ENCODE peak calls at places on chromosomes 6 and 20, in seven cellular contexts. B is lower leg skin, I is HEK293T, Y is AML-193, Q is GM12878, W is T1000, G is iPS-NIHi11. O is an unnamed sample.

GRCh38 chr6:159761135-159761872 is 541 bp upstream of the ACAT2 start:
- DNase-seq in G (peak), Q (no peak), I (peak), B (peak), W (no peak), Y (peak), O (no peak)

GRCh38 chr6:123589973-123590372 is 46.8 kb downstream of the TRDN start:
- DNase-seq in B (no peak), Q (no peak), I (no peak), G (no peak), W (no peak), Y (no peak), O (no peak)

GRCh38 chr6:41824571-41825569 is 37.4 kb downstream of the TOMM6 start:
- DNase-seq in Q (no peak), W (no peak), G (no peak), Y (no peak), B (no peak), I (no peak), O (no peak)

GRCh38 chr6:53529324-53530036 is 15.4 kb downstream of the GCLC start:
- DNase-seq in Q (no peak), G (no peak), B (no peak), I (no peak), Y (no peak), W (no peak), O (no peak)

GRCh38 chr6:163825033-163825432 is 410.5 kb downstream of the QKI start:
- DNase-seq in B (no peak), Q (no peak), W (peak), I (no peak), G (no peak), Y (no peak), O (no peak)

GRCh38 chr6:43269273-43270007 is 26.2 kb downstream of the TTBK1 start:
- DNase-seq in I (peak), B (no peak), Y (no peak), Q (no peak), G (peak), W (no peak), O (no peak)

GRCh38 chr6:169316651-169317050 is 63.0 kb upstream of the THBS2 start:
- DNase-seq in Y (no peak), Q (no peak), W (no peak), I (no peak), B (no peak), G (no peak), O (no peak)

GRCh38 chr6:158570681-158570962 is 10.7 kb downstream of the TMEM181 start:
- DNase-seq in Y (no peak), I (no peak), Q (no peak), G (no peak), B (no peak), W (no peak), O (no peak)

GRCh38 chr6:132907915-132908314 is 93.5 kb downstream of the RPS12 start:
- DNase-seq in B (no peak), G (no peak), I (no peak), Y (no peak), W (peak), Q (no peak), O (peak)

GRCh38 chr20:16381444-16381843 is 191.8 kb downstream of the KIF16B start:
- DNase-seq in W (no peak), G (no peak), I (no peak), Q (no peak), B (no peak), Y (no peak), O (no peak)

GRCh38 chr20:59385038-59385437 is 84.6 kb downstream of the EDN3 start:
- DNase-seq in W (no peak), I (no peak), B (no peak), G (no peak), Q (no peak), Y (no peak), O (no peak)

GRCh38 chr6:135826225-135826804 is 25.2 kb upstream of the PDE7B start:
- DNase-seq in Y (no peak), G (no peak), W (no peak), B (no peak), Q (no peak), I (no peak), O (no peak)

GRCh38 chr20:19791887-19792286 is 33.8 kb downstream of the RIN2 start:
- DNase-seq in Q (no peak), W (no peak), G (no peak), I (no peak), Y (no peak), B (no peak), O (no peak)

GRCh38 chr20:3461191-3461874 is 9.5 kb upstream of the ATRN start:
- DNase-seq in Y (no peak), W (no peak), B (no peak), G (peak), Q (no peak), I (no peak), O (no peak)

GRCh38 chr6:27332692-27333641 is 20.9 kb upstream of the POM121L2 start:
- DNase-seq in B (no peak), G (peak), W (no peak), Y (no peak), Q (peak), I (peak), O (peak)

GRCh38 chr6:44048277-44048676 is 79.0 kb downstream of the MRPL14 start:
- DNase-seq in Q (no peak), B (no peak), G (no peak), W (no peak), I (no peak), Y (no peak), O (no peak)

GRCh38 chr20:38430679-38431325 is 4.3 kb downstream of the SNHG17 start:
- DNase-seq in Y (no peak), B (no peak), Q (no peak), W (no peak), G (no peak), I (no peak), O (no peak)

GRCh38 chr6:27582928-27583725 is 110.2 kb upstream of the ZNF184 start:
- DNase-seq in B (no peak), W (no peak), Y (no peak), I (peak), G (peak), Q (no peak), O (no peak)

GRCh38 chr6:112710710-112711109 is 363.6 kb downstream of the RFPL4B start:
- DNase-seq in Y (no peak), B (no peak), I (no peak), W (no peak), G (no peak), Q (no peak), O (no peak)

GRCh38 chr20:35490736-35491181 is 35.4 kb downstream of the CEP250 start:
- DNase-seq in G (no peak), I (no peak), Q (peak), B (no peak), W (no peak), Y (peak), O (no peak)

GRCh38 chr20:4617484-4617883 is 104.2 kb upstream of the PRND start:
- DNase-seq in G (no peak), B (no peak), W (no peak), I (no peak), Q (no peak), Y (no peak), O (no peak)

GRCh38 chr20:56420940-56421688 is 9.1 kb downstream of the CASS4 start:
- DNase-seq in Q (no peak), W (no peak), G (no peak), I (no peak), Y (no peak), B (no peak), O (no peak)

GRCh38 chr6:41080623-41081022 is 7.8 kb downstream of the NFYA start:
- DNase-seq in Y (no peak), I (no peak), G (no peak), Q (no peak), W (no peak), B (no peak), O (no peak)

GRCh38 chr6:149925974-149926777 is 3.3 kb upstream of the RAET1G start:
- DNase-seq in Y (peak), B (peak), I (peak), W (peak), Q (no peak), G (peak), O (peak)

GRCh38 chr6:119077643-119078448 is 618 bp downstream of the FAM184A start:
- DNase-seq in W (peak), Q (no peak), Y (no peak), I (peak), G (peak), B (no peak), O (no peak)

GRCh38 chr6:170280689-170281045 is 10.2 kb downstream of the DLL1 start:
- DNase-seq in W (no peak), G (no peak), Q (no peak), B (no peak), I (no peak), Y (no peak), O (no peak)

GRCh38 chr6:25017932-25018581 is 82.3 kb upstream of the RIPOR2 start:
- DNase-seq in G (peak), Y (peak), B (peak), W (no peak), Q (no peak), I (no peak), O (no peak)

GRCh38 chr6:45371924-45372582 is 5.7 kb downstream of the SUPT3H start:
- DNase-seq in I (no peak), Q (no peak), W (no peak), B (no peak), Y (peak), G (no peak), O (no peak)

GRCh38 chr6:158073776-158074175 is 92.1 kb downstream of the SYNJ2 start:
- DNase-seq in Q (no peak), B (no peak), Y (no peak), G (no peak), I (no peak), W (no peak), O (no peak)

GRCh38 chr6:31597006-31597405 is 4.2 kb upstream of the NCR3 start:
- DNase-seq in G (no peak), W (no peak), Y (peak), Q (no peak), I (no peak), B (no peak), O (no peak)

GRCh38 chr20:19775353-19776201 is 17.5 kb downstream of the RIN2 start:
- DNase-seq in Q (no peak), Y (no peak), I (no peak), B (no peak), W (no peak), G (no peak), O (no peak)

GRCh38 chr20:53643031-53643832 is 49.6 kb upstream of the ZNF217 start:
- DNase-seq in Y (peak), G (peak), Q (peak), W (peak), I (no peak), B (peak), O (no peak)